ENCODE peak calls at places on chromosomes 7 and 10, in four cellular contexts. W is thoracic aorta, E is colonic mucosa, L is endodermal cell. Z is an unnamed sample.

GRCh38 chr7:1446611-1447032 is 12.6 kb downstream of the MICALL2 start:
- DNase-seq in W (no peak), E (no peak), L (no peak), Z (no peak)

GRCh38 chr7:151736403-151736909 is 140.5 kb downstream of the PRKAG2 start:
- DNase-seq in W (peak; percentile 28), E (peak; percentile 34), L (no peak), Z (peak; percentile 95)

GRCh38 chr7:153473189-153473588 is 579.0 kb upstream of the DPP6 start:
- DNase-seq in W (no peak), E (no peak), L (no peak), Z (no peak)

GRCh38 chr10:129800796-129801340 is 163.2 kb downstream of the EBF3 start:
- DNase-seq in W (no peak), E (no peak), L (no peak), Z (no peak)

GRCh38 chr7:98619450-98620321 is 2.6 kb downstream of the NPTX2 start:
- DNase-seq in W (no peak), E (no peak), L (peak; percentile 70), Z (peak; percentile 54)

GRCh38 chr7:31922883-31923282 is 147.3 kb downstream of the PDE1C start:
- DNase-seq in W (no peak), E (no peak), L (no peak), Z (no peak)

GRCh38 chr7:33667261-33667660 is 238.1 kb upstream of the BMPER start:
- DNase-seq in W (no peak), E (no peak), L (no peak), Z (peak; percentile 25)

GRCh38 chr7:106604303-106604918 is 56.5 kb downstream of the CCDC71L start:
- DNase-seq in W (no peak), E (no peak), L (no peak), Z (peak; percentile 27)

GRCh38 chr10:44995914-44996633 is 4.6 kb upstream of the ZNF22 start:
- DNase-seq in W (no peak), E (no peak), L (peak; percentile 38), Z (peak; percentile 84)

GRCh38 chr10:31188792-31189406 is 130.1 kb upstream of the ZEB1 start:
- DNase-seq in W (no peak), E (no peak), L (no peak), Z (no peak)

GRCh38 chr10:72201293-72201692 is 14.5 kb upstream of the ANAPC16 start:
- DNase-seq in W (no peak), E (no peak), L (no peak), Z (no peak)

GRCh38 chr7:100752994-100753393 is 19.6 kb downstream of the ZAN start:
- DNase-seq in W (no peak), E (no peak), L (no peak), Z (no peak)

GRCh38 chr7:148327379-148327778 is 263.2 kb upstream of the C7orf33 start:
- DNase-seq in W (no peak), E (no peak), L (peak; percentile 20), Z (no peak)

GRCh38 chr7:151115836-151116418 is 29.7 kb downstream of the AGAP3 start:
- DNase-seq in W (no peak), E (peak; percentile 84), L (no peak), Z (no peak)

GRCh38 chr7:149330914-149331567 is 69.0 kb downstream of the ZNF783 start:
- DNase-seq in W (no peak), E (no peak), L (peak; percentile 70), Z (no peak)

GRCh38 chr7:69067397-69067796 is 530.9 kb upstream of the AUTS2 start:
- DNase-seq in W (no peak), E (no peak), L (peak; percentile 86), Z (peak; percentile 17)
- TF ChIP-seq CTCF in W (no peak), E (no peak), L (peak; percentile 83), Z (peak; percentile 14)

DNA sequence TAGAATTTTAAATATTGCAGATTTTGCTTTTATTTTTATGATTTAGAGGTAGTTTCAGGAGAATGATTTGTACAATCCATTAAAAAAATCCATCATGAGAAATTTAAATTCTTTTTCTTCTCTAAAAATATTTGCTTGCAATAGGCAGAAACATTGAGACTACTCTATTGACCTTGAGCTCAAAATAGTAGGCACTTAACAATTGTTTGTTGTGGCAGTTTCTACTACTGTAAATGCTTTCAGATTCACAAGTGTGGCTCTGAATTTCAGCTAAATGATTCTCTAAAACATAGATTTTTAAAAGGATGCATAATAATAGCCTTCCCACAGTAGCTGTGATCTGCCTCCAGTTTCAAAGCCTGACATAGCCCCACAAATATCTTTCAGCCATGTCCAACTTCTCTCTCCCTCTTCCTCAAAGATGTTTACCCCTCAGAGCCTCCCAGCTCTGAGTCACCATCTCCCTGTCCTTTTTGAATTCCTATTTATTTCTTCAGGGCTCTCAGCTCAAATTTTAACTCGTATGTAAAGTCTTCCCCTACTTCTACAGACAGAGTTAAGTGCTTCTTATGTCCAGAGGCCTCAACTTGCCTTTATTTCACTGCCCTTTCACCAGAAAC is 160.5 kb downstream of the AOAH start:
- DNase-seq in W (no peak), E (no peak), L (no peak), Z (peak; percentile 21)
- H3K4me3 ChIP-seq in W (no peak overlapping the region), E (no peak overlapping the region), L (no peak overlapping the region), Z (no peak overlapping the region)

GRCh38 chr10:103416436-103417147 is 20.2 kb downstream of the PDCD11 start:
- DNase-seq in W (peak; percentile 43), E (peak; percentile 75), L (peak; percentile 76), Z (peak; percentile 84)
- TF ChIP-seq CTCF in W (peak; percentile 69), E (peak; percentile 66), L (peak; percentile 71), Z (peak; percentile 61)

GRCh38 chr10:120455004-120455403 is 2.0 kb upstream of the PLPP4 start:
- DNase-seq in W (no peak), E (no peak), L (no peak), Z (no peak)
- H3K4me3 ChIP-seq in W (no peak overlapping the region), E (no peak overlapping the region), L (no peak overlapping the region), Z (no peak overlapping the region)

DNA sequence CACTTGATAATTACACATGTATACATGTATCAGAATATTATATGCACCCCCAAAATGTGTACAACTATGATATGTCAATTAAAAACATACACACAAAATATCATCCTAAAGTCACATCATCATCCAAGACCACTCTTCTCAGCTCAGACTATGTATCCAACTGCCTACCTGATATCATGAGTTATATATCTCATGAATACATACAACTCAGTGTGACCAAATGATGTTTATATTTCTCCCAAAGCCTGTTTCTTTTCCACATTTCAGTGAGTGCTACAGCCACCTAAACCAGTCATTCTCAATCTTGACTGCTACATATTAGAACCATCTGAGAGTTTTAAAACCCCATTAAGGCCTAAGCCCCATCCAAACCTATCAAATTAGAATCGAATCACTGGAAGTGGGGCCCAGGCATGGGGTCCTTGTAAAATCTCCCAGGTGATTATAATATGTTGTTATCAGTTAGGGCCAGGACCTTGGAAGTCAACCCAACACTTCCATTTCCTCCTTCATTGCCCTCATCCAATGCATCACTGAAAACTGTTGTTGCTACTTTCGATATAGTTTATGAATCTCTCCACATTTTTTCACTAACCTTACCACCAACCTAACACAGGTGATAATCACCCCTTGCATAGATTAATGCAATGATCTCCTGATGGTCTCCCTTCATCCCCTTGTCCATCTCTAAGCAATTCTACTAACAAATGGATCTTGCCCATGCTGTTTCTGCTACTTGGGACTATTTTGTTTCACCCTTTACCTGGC is 53.8 kb upstream of the ITGB8 start:
- DNase-seq in W (no peak), E (no peak), L (no peak), Z (no peak)
- TF ChIP-seq CTCF in W (no peak), E (no peak), L (no peak), Z (no peak)

GRCh38 chr10:62792261-62792660 is 12.3 kb upstream of the ADO start:
- DNase-seq in W (no peak), E (no peak), L (no peak), Z (no peak)

GRCh38 chr10:62790019-62790555 is 14.4 kb upstream of the ADO start:
- DNase-seq in W (no peak), E (no peak), L (no peak), Z (no peak)

GRCh38 chr10:62788861-62789467 is 15.6 kb upstream of the ADO start:
- DNase-seq in W (no peak), E (no peak), L (no peak), Z (no peak)

GRCh38 chr10:62794306-62794705 is 10.2 kb upstream of the ADO start:
- DNase-seq in W (no peak), E (no peak), L (no peak), Z (no peak)

DNA sequence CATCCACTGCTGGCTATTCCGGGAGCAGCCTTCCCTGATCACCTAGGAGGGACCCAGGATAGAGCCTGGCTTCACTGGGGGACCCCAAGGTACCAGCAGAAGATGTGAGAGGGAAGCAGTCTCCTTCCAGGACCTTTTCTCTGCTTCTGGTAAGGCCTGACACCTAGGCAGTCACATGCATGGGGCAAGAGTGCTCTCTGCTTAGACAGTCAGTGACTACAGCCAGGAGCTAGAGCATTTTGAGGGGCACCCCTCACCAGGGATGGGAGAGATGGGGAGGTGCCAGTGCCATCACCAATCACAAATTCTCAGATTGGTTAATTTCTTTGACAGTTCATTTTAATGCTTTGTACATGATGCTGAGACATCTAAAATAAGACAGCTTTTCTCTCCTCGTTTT is 13.9 kb upstream of the ADO start:
- DNase-seq in W (no peak), E (no peak), L (no peak), Z (no peak)
- H3K4me3 ChIP-seq in W (no peak overlapping the region), E (no peak overlapping the region), L (no peak overlapping the region), Z (no peak overlapping the region)

GRCh38 chr10:81920213-81920829 is 45.3 kb downstream of the NRG3 start:
- DNase-seq in W (no peak), E (no peak), L (peak; percentile 74), Z (no peak)
- TF ChIP-seq CTCF in W (no peak), E (peak; percentile 27), L (peak; percentile 96), Z (peak; percentile 51)

DNA sequence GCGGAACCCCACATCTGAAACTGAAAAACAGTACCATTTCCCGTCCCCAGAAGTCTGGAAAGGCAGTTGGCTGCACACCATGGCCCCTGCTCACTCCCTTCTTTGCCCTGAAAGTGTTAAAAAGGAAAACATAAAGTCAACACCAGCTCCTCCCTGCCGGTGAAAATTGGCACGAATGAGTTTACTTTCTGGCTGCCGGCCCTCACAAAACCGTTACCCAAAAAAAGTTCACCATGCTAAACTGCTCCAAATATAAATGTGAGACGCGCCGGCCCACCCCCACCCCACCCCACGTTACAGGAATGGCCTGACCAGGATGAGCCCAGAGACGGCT is 1.2 kb downstream of the DIP2C start:
- DNase-seq in W (no peak), E (no peak), L (no peak), Z (no peak)
- H3K4me3 ChIP-seq in W (peak overlapping the region; percentile 86), E (peak overlapping the region; percentile 63), L (peak overlapping the region; percentile 88), Z (peak overlapping the region; percentile 70)